ENCODE peak calls at places on chromosomes 16 and 17, in six cellular contexts. One of them, this sample, is unnamed. For H3K4me1 and H3K27me3, the result is how much of the 10 kb centered on the place peaks cover.

GRCh38 chr17:30716461-30717289 is 107.8 kb downstream of the CRLF3 start:
- DNase-seq in HepG2: no peak
- DNase-seq in A673: no peak
- DNase-seq in IMR-90: peak
- DNase-seq in HCT116: no peak
- DNase-seq in heart left ventricle: no peak
- DNase-seq in this sample: peak

GRCh38 chr16:6643083-6643686 is 689.5 kb upstream of the RBFOX1 start:
- DNase-seq in HepG2: peak
- DNase-seq in A673: peak
- DNase-seq in IMR-90: peak
- DNase-seq in HCT116: no peak
- DNase-seq in heart left ventricle: no peak
- DNase-seq in this sample: no peak

GRCh38 chr16:27500801-27501200 is 48.9 kb downstream of the GTF3C1 start:
- DNase-seq in HepG2: no peak
- DNase-seq in A673: no peak
- DNase-seq in IMR-90: no peak
- DNase-seq in HCT116: no peak
- DNase-seq in heart left ventricle: no peak
- DNase-seq in this sample: no peak

GRCh38 chr16:50334106-50334975 is 34.4 kb downstream of the BRD7 start:
- DNase-seq in HepG2: no peak
- DNase-seq in A673: no peak
- DNase-seq in IMR-90: peak
- DNase-seq in HCT116: no peak
- DNase-seq in heart left ventricle: no peak
- DNase-seq in this sample: no peak

GRCh38 chr16:84043486-84044107 is 1.0 kb upstream of the SLC38A8 start:
- DNase-seq in HepG2: peak
- DNase-seq in A673: no peak
- DNase-seq in IMR-90: peak
- DNase-seq in HCT116: no peak
- DNase-seq in heart left ventricle: no peak
- DNase-seq in this sample: peak

GRCh38 chr17:58204796-58205195 is 12.3 kb downstream of the EPX start:
- DNase-seq in HepG2: no peak
- DNase-seq in A673: no peak
- DNase-seq in IMR-90: no peak
- DNase-seq in HCT116: no peak
- DNase-seq in heart left ventricle: no peak
- DNase-seq in this sample: no peak

GRCh38 chr17:42740699-42741098 is 4.1 kb downstream of the EZH1 start:
- DNase-seq in HepG2: no peak
- DNase-seq in A673: no peak
- DNase-seq in IMR-90: no peak
- DNase-seq in HCT116: no peak
- DNase-seq in heart left ventricle: no peak
- DNase-seq in this sample: no peak

GRCh38 chr17:77875881-77876509 is 82.5 kb upstream of the TNRC6C start:
- DNase-seq in HepG2: no peak
- DNase-seq in A673: no peak
- DNase-seq in IMR-90: peak
- DNase-seq in HCT116: peak
- DNase-seq in heart left ventricle: no peak
- DNase-seq in this sample: no peak

GRCh38 chr17:64020068-64020766 is at the start of gene ICAM2:
- DNase-seq in HepG2: no peak
- DNase-seq in A673: no peak
- DNase-seq in IMR-90: no peak
- DNase-seq in HCT116: no peak
- DNase-seq in heart left ventricle: peak
- DNase-seq in this sample: no peak

GRCh38 chr16:25707982-25708583 is 16.3 kb downstream of the HS3ST4 start:
- DNase-seq in HepG2: peak
- DNase-seq in A673: peak
- DNase-seq in IMR-90: no peak
- DNase-seq in HCT116: peak
- DNase-seq in heart left ventricle: no peak
- DNase-seq in this sample: no peak

GRCh38 chr16:54930034-54930938 is at the start of gene IRX5:
- DNase-seq in HepG2: no peak
- DNase-seq in A673: peak
- DNase-seq in IMR-90: peak
- DNase-seq in HCT116: peak
- DNase-seq in heart left ventricle: peak
- DNase-seq in this sample: peak

GRCh38 chr16:88702364-88703210 is 3.6 kb downstream of the RNF166 start:
- DNase-seq in HepG2: no peak
- DNase-seq in A673: no peak
- DNase-seq in IMR-90: no peak
- DNase-seq in HCT116: no peak
- DNase-seq in heart left ventricle: no peak
- DNase-seq in this sample: no peak

GRCh38 chr16:88700636-88701482 is 5.3 kb downstream of the RNF166 start:
- DNase-seq in HepG2: peak
- DNase-seq in A673: peak
- DNase-seq in IMR-90: peak
- DNase-seq in HCT116: no peak
- DNase-seq in heart left ventricle: peak
- DNase-seq in this sample: peak

GRCh38 chr16:88703486-88704309 is 2.5 kb downstream of the RNF166 start:
- DNase-seq in HepG2: no peak
- DNase-seq in A673: peak
- DNase-seq in IMR-90: no peak
- DNase-seq in HCT116: no peak
- DNase-seq in heart left ventricle: no peak
- DNase-seq in this sample: no peak

GRCh38 chr16:88700322-88700635 is 5.9 kb downstream of the RNF166 start:
- DNase-seq in HepG2: no peak
- DNase-seq in A673: no peak
- DNase-seq in IMR-90: no peak
- DNase-seq in HCT116: no peak
- DNase-seq in heart left ventricle: no peak
- DNase-seq in this sample: no peak

GRCh38 chr16:88701541-88702363 is 4.5 kb downstream of the RNF166 start:
- DNase-seq in HepG2: no peak
- DNase-seq in A673: no peak
- DNase-seq in IMR-90: no peak
- DNase-seq in HCT116: no peak
- DNase-seq in heart left ventricle: no peak
- DNase-seq in this sample: no peak
- H3K4me1 ChIP-seq in HepG2: half or more
- H3K4me1 ChIP-seq in A673: under half
- H3K4me1 ChIP-seq in IMR-90: under half
- H3K4me1 ChIP-seq in HCT116: under half
- H3K4me1 ChIP-seq in heart left ventricle: under half
- H3K4me1 ChIP-seq in this sample: under half

GRCh38 chr17:39735882-39736281 is 1.9 kb upstream of the GRB7 start:
- DNase-seq in HepG2: no peak
- DNase-seq in A673: no peak
- DNase-seq in IMR-90: no peak
- DNase-seq in HCT116: no peak
- DNase-seq in heart left ventricle: no peak
- DNase-seq in this sample: no peak
- H3K27me3 ChIP-seq in HepG2: under half
- H3K27me3 ChIP-seq in A673: under half
- H3K27me3 ChIP-seq in IMR-90: under half
- H3K27me3 ChIP-seq in HCT116: under half
- H3K27me3 ChIP-seq in heart left ventricle: under half
- H3K27me3 ChIP-seq in this sample: under half

GRCh38 chr16:30137897-30138296 is 14.9 kb upstream of the MAPK3 start:
- DNase-seq in HepG2: no peak
- DNase-seq in A673: no peak
- DNase-seq in IMR-90: no peak
- DNase-seq in HCT116: no peak
- DNase-seq in heart left ventricle: no peak
- DNase-seq in this sample: no peak

GRCh38 chr16:30127994-30128393 is 5.0 kb upstream of the MAPK3 start:
- DNase-seq in HepG2: no peak
- DNase-seq in A673: no peak
- DNase-seq in IMR-90: no peak
- DNase-seq in HCT116: no peak
- DNase-seq in heart left ventricle: no peak
- DNase-seq in this sample: no peak

GRCh38 chr16:30136971-30137601 is 14.1 kb upstream of the MAPK3 start:
- DNase-seq in HepG2: no peak
- DNase-seq in A673: peak
- DNase-seq in IMR-90: no peak
- DNase-seq in HCT116: no peak
- DNase-seq in heart left ventricle: no peak
- DNase-seq in this sample: no peak

GRCh38 chr16:30131869-30132475 is 9.0 kb upstream of the MAPK3 start:
- DNase-seq in HepG2: no peak
- DNase-seq in A673: peak
- DNase-seq in IMR-90: no peak
- DNase-seq in HCT116: no peak
- DNase-seq in heart left ventricle: no peak
- DNase-seq in this sample: no peak

DNA sequence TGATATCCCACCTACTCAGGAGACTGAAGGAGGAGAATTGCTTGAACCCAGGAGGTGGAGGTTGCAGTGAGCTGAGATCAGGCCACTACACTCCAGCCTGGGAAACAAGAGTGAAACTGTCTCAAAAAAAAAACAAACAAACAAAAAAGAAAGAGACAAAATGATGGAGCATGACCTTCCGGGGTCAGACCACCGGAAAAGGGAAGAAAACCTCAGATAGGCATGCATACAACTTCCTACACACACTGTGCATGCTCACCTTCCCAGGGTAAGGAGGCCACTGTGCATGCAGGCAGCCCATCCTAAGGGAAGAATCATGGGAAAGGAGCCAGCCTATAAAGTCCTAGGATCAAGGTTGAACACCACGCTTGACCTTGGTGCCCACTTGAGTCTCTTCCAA is 9.6 kb upstream of the MAPK3 start:
- DNase-seq in HepG2: no peak
- DNase-seq in A673: no peak
- DNase-seq in IMR-90: no peak
- DNase-seq in HCT116: no peak
- DNase-seq in heart left ventricle: no peak
- DNase-seq in this sample: no peak
- H3K27ac ChIP-seq in HepG2: no peak
- H3K27ac ChIP-seq in A673: no peak
- H3K27ac ChIP-seq in IMR-90: no peak
- H3K27ac ChIP-seq in HCT116: no peak
- H3K27ac ChIP-seq in heart left ventricle: no peak
- H3K27ac ChIP-seq in this sample: no peak

GRCh38 chr17:13981881-13982280 is 87.4 kb upstream of the COX10 start:
- DNase-seq in HepG2: no peak
- DNase-seq in A673: peak
- DNase-seq in IMR-90: no peak
- DNase-seq in HCT116: no peak
- DNase-seq in heart left ventricle: no peak
- DNase-seq in this sample: no peak

GRCh38 chr17:13984956-13985355 is 84.3 kb upstream of the COX10 start:
- DNase-seq in HepG2: no peak
- DNase-seq in A673: no peak
- DNase-seq in IMR-90: no peak
- DNase-seq in HCT116: no peak
- DNase-seq in heart left ventricle: no peak
- DNase-seq in this sample: no peak

GRCh38 chr17:13986855-13987254 is 82.4 kb upstream of the COX10 start:
- DNase-seq in HepG2: no peak
- DNase-seq in A673: no peak
- DNase-seq in IMR-90: no peak
- DNase-seq in HCT116: no peak
- DNase-seq in heart left ventricle: no peak
- DNase-seq in this sample: no peak
- H3K4me1 ChIP-seq in HepG2: under half
- H3K4me1 ChIP-seq in A673: under half
- H3K4me1 ChIP-seq in IMR-90: under half
- H3K4me1 ChIP-seq in HCT116: under half
- H3K4me1 ChIP-seq in heart left ventricle: under half
- H3K4me1 ChIP-seq in this sample: under half

DNA sequence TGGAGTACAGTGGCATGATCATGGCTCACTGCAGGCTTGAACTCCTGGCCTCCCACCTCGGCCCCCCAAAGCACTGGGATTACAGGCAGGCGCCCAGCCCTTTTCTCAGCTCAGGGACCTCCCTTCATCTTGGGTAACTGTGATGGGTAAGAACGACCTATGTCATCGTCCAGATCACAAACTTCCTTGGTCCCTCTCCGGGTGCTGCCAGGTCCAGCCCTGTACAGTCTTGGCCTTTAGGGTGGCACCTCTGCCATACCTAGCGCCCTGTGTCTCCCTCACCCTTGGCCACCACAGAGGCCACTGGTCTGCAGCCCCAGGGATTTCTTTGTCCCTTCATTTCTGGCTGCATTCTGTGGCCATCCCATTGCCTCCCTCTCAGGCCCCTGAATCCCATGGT is 29.7 kb upstream of the ZFP90 start:
- DNase-seq in HepG2: no peak
- DNase-seq in A673: no peak
- DNase-seq in IMR-90: no peak
- DNase-seq in HCT116: no peak
- DNase-seq in heart left ventricle: no peak
- DNase-seq in this sample: no peak
- H3K27me3 ChIP-seq in HepG2: under half
- H3K27me3 ChIP-seq in A673: under half
- H3K27me3 ChIP-seq in IMR-90: under half
- H3K27me3 ChIP-seq in HCT116: under half
- H3K27me3 ChIP-seq in heart left ventricle: under half
- H3K27me3 ChIP-seq in this sample: under half

DNA sequence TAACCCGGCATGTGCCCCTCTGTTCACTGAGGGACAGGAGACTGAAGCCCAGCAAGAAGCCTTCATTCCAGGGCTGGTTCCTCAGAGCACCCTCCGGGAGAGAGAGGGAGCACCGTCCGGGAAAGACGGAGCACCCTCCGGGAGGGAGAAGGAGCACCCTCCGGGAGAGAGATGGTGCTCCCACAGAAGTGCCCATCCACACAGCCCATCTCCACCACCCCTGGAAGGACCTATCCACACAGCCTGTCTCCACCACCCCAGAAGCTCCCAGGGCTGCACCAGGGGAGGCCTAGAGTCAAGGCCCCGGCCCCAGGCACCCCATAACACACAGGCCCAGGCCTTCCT is 88.6 kb downstream of the ABR start:
- DNase-seq in HepG2: no peak
- DNase-seq in A673: no peak
- DNase-seq in IMR-90: no peak
- DNase-seq in HCT116: no peak
- DNase-seq in heart left ventricle: no peak
- DNase-seq in this sample: no peak
- H3K27ac ChIP-seq in HepG2: no peak
- H3K27ac ChIP-seq in A673: no peak
- H3K27ac ChIP-seq in IMR-90: no peak
- H3K27ac ChIP-seq in HCT116: no peak
- H3K27ac ChIP-seq in heart left ventricle: no peak
- H3K27ac ChIP-seq in this sample: no peak

This sample was measured in aorta.